ENCODE peak calls at places on chromosomes 7 and 10, in ten cellular contexts. S, V, E, R, A, L, J, M, U and C are unnamed samples. For H3K4me1 and H3K36me3, the result is how much of the 10 kb centered on the place peaks cover.

GRCh38 chr7:150340024-150340749 is 1.2 kb downstream of the RARRES2 start:
- DNase-seq in S (peak), V (peak), E (peak), R (peak), A (peak), L (peak), J (no peak), M (no peak), U (peak), C (no peak)

GRCh38 chr10:44280211-44280610 is 104.7 kb downstream of the CXCL12 start:
- DNase-seq in S (no peak), V (no peak), E (no peak), R (no peak), A (no peak), L (no peak), J (no peak), M (no peak), U (peak), C (no peak)

GRCh38 chr10:122417667-122418066 is 36.8 kb upstream of the ARMS2 start:
- DNase-seq in S (peak), V (no peak), E (no peak), R (no peak), A (no peak), L (no peak), J (no peak), M (no peak), U (peak), C (no peak)

GRCh38 chr10:10367277-10367676 is 650.4 kb upstream of the CELF2 start:
- DNase-seq in S (no peak), V (no peak), E (no peak), R (no peak), A (no peak), L (no peak), J (no peak), M (no peak), U (no peak), C (no peak)

GRCh38 chr7:36862685-36863375 is 138.5 kb upstream of the AOAH start:
- DNase-seq in S (peak), V (no peak), E (no peak), R (no peak), A (no peak), L (no peak), J (no peak), M (no peak), U (peak), C (no peak)

GRCh38 chr7:32890553-32891045 is 961 bp downstream of the KBTBD2 start:
- DNase-seq in S (peak), V (no peak), E (no peak), R (peak), A (peak), L (peak), J (peak), M (peak), U (peak), C (peak)

GRCh38 chr7:803243-803635 is 29.0 kb upstream of the SUN1 start:
- DNase-seq in S (no peak), V (no peak), E (no peak), R (no peak), A (no peak), L (no peak), J (no peak), M (no peak), U (no peak), C (no peak)

GRCh38 chr10:7956508-7956907 is 98.0 kb upstream of the GATA3 start:
- DNase-seq in S (peak), V (no peak), E (no peak), R (no peak), A (no peak), L (peak), J (no peak), M (no peak), U (peak), C (no peak)

GRCh38 chr10:34701194-34701593 is 113.9 kb downstream of the PARD3 start:
- DNase-seq in S (no peak), V (no peak), E (no peak), R (no peak), A (no peak), L (no peak), J (no peak), M (no peak), U (no peak), C (no peak)

GRCh38 chr10:78802866-78803265 is 265.9 kb upstream of the ZMIZ1 start:
- DNase-seq in S (peak), V (no peak), E (peak), R (peak), A (peak), L (peak), J (peak), M (no peak), U (peak), C (no peak)

GRCh38 chr10:118501171-118501570 is 94.3 kb downstream of the PRLHR start:
- DNase-seq in S (peak), V (no peak), E (no peak), R (no peak), A (no peak), L (no peak), J (no peak), M (no peak), U (peak), C (no peak)

GRCh38 chr7:157397751-157398691 is 61.2 kb downstream of the DNAJB6 start:
- DNase-seq in S (peak), V (peak), E (peak), R (peak), A (peak), L (peak), J (peak), M (no peak), U (peak), C (peak)

GRCh38 chr10:6665847-6666246 is 85.8 kb upstream of the PRKCQ start:
- DNase-seq in S (no peak), V (no peak), E (no peak), R (no peak), A (no peak), L (no peak), J (no peak), M (peak), U (no peak), C (no peak)

GRCh38 chr7:149468208-149468607 is 7.3 kb upstream of the ZNF777 start:
- DNase-seq in S (peak), V (no peak), E (no peak), R (no peak), A (no peak), L (no peak), J (no peak), M (no peak), U (peak), C (no peak)

GRCh38 chr7:2719007-2719406 is 31.0 kb downstream of the AMZ1 start:
- DNase-seq in S (no peak), V (peak), E (no peak), R (no peak), A (no peak), L (no peak), J (no peak), M (peak), U (no peak), C (peak)

GRCh38 chr7:29127527-29127926 is 18.8 kb downstream of the CPVL start:
- DNase-seq in S (no peak), V (no peak), E (no peak), R (no peak), A (no peak), L (no peak), J (no peak), M (no peak), U (no peak), C (no peak)

GRCh38 chr7:73799282-73800141 is 29.4 kb upstream of the CLDN3 start:
- DNase-seq in S (no peak), V (no peak), E (peak), R (no peak), A (no peak), L (no peak), J (no peak), M (no peak), U (no peak), C (no peak)

GRCh38 chr7:101733713-101734475 is 83.5 kb upstream of the CUX1 start:
- DNase-seq in S (peak), V (peak), E (no peak), R (peak), A (peak), L (peak), J (peak), M (no peak), U (peak), C (peak)

GRCh38 chr7:12683678-12684077 is 3.8 kb upstream of the ARL4A start:
- DNase-seq in S (peak), V (no peak), E (no peak), R (no peak), A (no peak), L (peak), J (no peak), M (no peak), U (no peak), C (no peak)

GRCh38 chr7:96838481-96838880 is 128.8 kb upstream of the SEM1 start:
- DNase-seq in S (no peak), V (no peak), E (no peak), R (no peak), A (no peak), L (no peak), J (no peak), M (no peak), U (no peak), C (no peak)

GRCh38 chr10:71392292-71392691 is 4.4 kb upstream of the CDH23 start:
- DNase-seq in S (no peak), V (no peak), E (no peak), R (no peak), A (no peak), L (no peak), J (no peak), M (no peak), U (no peak), C (no peak)

GRCh38 chr10:53990799-53991238 is 810.2 kb downstream of the PCDH15 start:
- DNase-seq in S (no peak), V (no peak), E (no peak), R (no peak), A (no peak), L (no peak), J (no peak), M (no peak), U (no peak), C (no peak)

GRCh38 chr10:119933179-119933578 is 40.6 kb downstream of the SEC23IP start:
- DNase-seq in S (peak), V (peak), E (no peak), R (no peak), A (no peak), L (peak), J (no peak), M (no peak), U (peak), C (no peak)

GRCh38 chr10:100872034-100872791 is 40.5 kb upstream of the SLF2 start:
- DNase-seq in S (peak), V (peak), E (no peak), R (no peak), A (peak), L (peak), J (no peak), M (peak), U (peak), C (peak)

GRCh38 chr10:954396-954795 is 22.9 kb upstream of the LARP4B start:
- DNase-seq in S (no peak), V (no peak), E (peak), R (no peak), A (no peak), L (no peak), J (no peak), M (no peak), U (no peak), C (no peak)

GRCh38 chr7:39459606-39460090 is 106.6 kb upstream of the YAE1 start:
- DNase-seq in S (no peak), V (no peak), E (no peak), R (no peak), A (no peak), L (no peak), J (no peak), M (no peak), U (no peak), C (no peak)

GRCh38 chr7:55526329-55526728 is 46.0 kb downstream of the VOPP1 start:
- DNase-seq in S (no peak), V (no peak), E (no peak), R (no peak), A (no peak), L (no peak), J (no peak), M (no peak), U (no peak), C (no peak)

GRCh38 chr7:25025218-25025671 is 45.3 kb upstream of the OSBPL3 start:
- DNase-seq in S (peak), V (no peak), E (no peak), R (no peak), A (no peak), L (peak), J (no peak), M (no peak), U (peak), C (peak)

GRCh38 chr10:52623761-52624160 is 148.8 kb downstream of the MBL2 start:
- DNase-seq in S (peak), V (no peak), E (no peak), R (no peak), A (no peak), L (peak), J (no peak), M (no peak), U (peak), C (no peak)

GRCh38 chr10:110568055-110568735 is 700 bp downstream of the SMC3 start:
- DNase-seq in S (peak), V (no peak), E (peak), R (no peak), A (peak), L (no peak), J (peak), M (peak), U (peak), C (peak)

GRCh38 chr10:5583525-5584175 is 58.9 kb downstream of the CALML3 start:
- DNase-seq in S (peak), V (no peak), E (peak), R (peak), A (peak), L (no peak), J (no peak), M (no peak), U (peak), C (no peak)

GRCh38 chr10:59362184-59362966 is at the start of gene FAM13C:
- DNase-seq in S (peak), V (no peak), E (peak), R (peak), A (peak), L (peak), J (peak), M (no peak), U (peak), C (peak)

GRCh38 chr10:101062231-101063161 is 707 bp downstream of the KAZALD1 start:
- DNase-seq in S (peak), V (peak), E (peak), R (peak), A (peak), L (peak), J (no peak), M (peak), U (peak), C (peak)

GRCh38 chr7:66100408-66101050 is 14.1 kb upstream of the CRCP start:
- DNase-seq in S (no peak), V (no peak), E (no peak), R (no peak), A (no peak), L (no peak), J (no peak), M (no peak), U (no peak), C (no peak)

GRCh38 chr7:47771301-47771989 is 176.8 kb downstream of the PKD1L1 start:
- DNase-seq in S (no peak), V (no peak), E (peak), R (no peak), A (no peak), L (no peak), J (peak), M (no peak), U (peak), C (no peak)
- TF ChIP-seq CTCF in S (no peak), V (no peak), E (no peak), R (no peak), A (no peak), L (no peak), J (peak), M (no peak), U (no peak), C (no peak)

GRCh38 chr10:69467928-69468770 is 16.9 kb downstream of the TSPAN15 start:
- DNase-seq in S (no peak), V (no peak), E (no peak), R (peak), A (no peak), L (no peak), J (no peak), M (no peak), U (no peak), C (no peak)
- H3K4me1 ChIP-seq in S (half or more), V (under half), E (half or more), R (under half), A (under half), L (under half), J (under half), M (under half), U (under half), C (under half)

GRCh38 chr10:33329178-33329577 is 5.3 kb downstream of the NRP1 start:
- DNase-seq in S (no peak), V (no peak), E (no peak), R (no peak), A (no peak), L (no peak), J (no peak), M (no peak), U (no peak), C (no peak)

GRCh38 chr10:33326897-33327296 is 7.6 kb downstream of the NRP1 start:
- DNase-seq in S (peak), V (no peak), E (no peak), R (no peak), A (no peak), L (no peak), J (no peak), M (no peak), U (no peak), C (no peak)

GRCh38 chr10:33327750-33328149 is 6.7 kb downstream of the NRP1 start:
- DNase-seq in S (peak), V (no peak), E (no peak), R (no peak), A (no peak), L (peak), J (no peak), M (no peak), U (peak), C (peak)

GRCh38 chr10:33325929-33326328 is 8.5 kb downstream of the NRP1 start:
- DNase-seq in S (no peak), V (no peak), E (no peak), R (no peak), A (no peak), L (no peak), J (no peak), M (no peak), U (peak), C (no peak)

DNA sequence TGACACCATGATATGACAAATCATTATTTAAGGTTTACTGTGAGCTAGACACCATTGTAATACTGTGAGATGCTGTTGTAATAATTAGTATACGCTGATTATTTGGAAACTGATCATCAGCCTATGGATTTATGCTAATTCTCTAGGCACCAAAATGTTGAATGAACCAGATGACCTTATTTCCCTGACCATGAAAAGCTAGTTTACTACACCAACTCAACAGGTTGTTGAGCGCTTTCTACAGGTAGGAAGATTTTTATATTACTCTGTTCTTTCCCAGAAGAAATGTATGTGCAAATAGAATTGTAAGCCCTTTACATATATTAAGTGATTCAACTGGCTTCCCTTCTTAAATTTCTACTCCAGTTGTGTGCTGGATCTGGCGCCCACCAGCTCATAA is 6.2 kb downstream of the NRP1 start:
- DNase-seq in S (no peak), V (no peak), E (no peak), R (no peak), A (no peak), L (no peak), J (no peak), M (no peak), U (no peak), C (no peak)
- H3K36me3 ChIP-seq in S (under half), V (under half), E (under half), R (half or more), A (under half), L (under half), J (under half), M (under half), U (under half), C (under half)

DNA sequence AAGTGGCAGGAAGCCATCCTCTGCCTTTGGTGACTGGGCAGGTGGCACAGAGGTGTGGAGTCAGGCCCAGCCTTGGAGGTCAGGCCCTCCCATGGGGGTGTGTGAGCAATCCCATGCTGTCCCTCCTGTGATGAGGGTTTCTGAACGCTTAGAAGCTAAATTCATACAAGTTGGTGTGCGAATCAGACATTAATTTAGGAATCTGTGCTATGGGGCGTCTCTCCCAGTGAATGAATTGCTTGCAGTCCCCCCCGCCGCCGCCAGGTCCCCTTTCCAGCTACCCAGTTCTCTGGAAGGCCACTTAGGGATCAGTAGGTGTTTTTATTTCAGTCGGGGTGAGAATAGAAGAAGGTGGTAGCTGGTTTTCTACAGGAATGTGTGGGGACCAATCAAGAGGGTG is 37.5 kb downstream of the LRRC18 start:
- DNase-seq in S (no peak), V (peak), E (no peak), R (no peak), A (no peak), L (no peak), J (no peak), M (no peak), U (no peak), C (no peak)
- TF ChIP-seq CTCF in S (no peak), V (peak), E (no peak), R (no peak), A (no peak), L (no peak), J (no peak), M (no peak), U (no peak), C (no peak)

DNA sequence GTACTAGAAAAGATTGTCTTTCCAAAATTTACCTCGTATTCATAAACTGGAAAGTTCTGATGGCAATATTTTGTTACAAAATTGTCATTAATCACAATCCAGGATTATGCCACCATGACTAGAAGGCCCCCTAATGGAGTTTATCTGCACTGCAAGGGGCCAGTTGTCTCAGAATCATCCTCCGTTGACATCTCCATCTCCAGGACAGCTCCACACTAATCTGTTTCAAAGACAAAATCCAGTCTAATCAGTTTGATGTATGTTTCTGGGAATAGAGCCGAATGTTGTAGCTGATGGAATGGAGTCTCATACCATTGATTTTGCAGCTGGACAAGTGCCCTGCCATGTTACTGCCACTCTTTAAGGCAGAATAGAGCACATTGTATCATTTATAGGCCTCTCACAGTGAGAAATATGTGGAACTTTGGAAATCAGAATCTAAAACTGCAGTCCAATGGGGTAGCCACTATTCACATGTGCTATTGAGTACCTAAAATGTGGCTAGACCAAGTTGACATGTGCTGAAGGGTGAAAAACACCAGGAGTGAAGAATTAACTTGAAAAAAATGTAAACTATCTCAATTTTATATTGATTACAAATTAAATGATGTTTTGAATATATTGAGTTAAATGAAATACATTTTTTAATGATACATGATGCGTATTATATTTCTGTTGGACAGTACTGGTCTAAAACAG is 38.3 kb upstream of the TOMM7 start:
- DNase-seq in S (no peak), V (peak), E (no peak), R (no peak), A (no peak), L (no peak), J (no peak), M (no peak), U (no peak), C (no peak)
- H3K4me1 ChIP-seq in S (under half), V (under half), E (under half), R (under half), A (under half), L (under half), J (under half), M (under half), U (under half), C (under half)